ENCODE peak calls at places on chromosomes 2 and 18, in four cellular contexts. W is body of pancreas; Q is hepatocyte; E is activated CD4-positive, alpha-beta T cell treated with anti-CD3 and anti-CD28 coated beads, Interleukin-2, amount 10 ng/mL, durations not matched to agents 7 days and 5 days. F is an unnamed sample.

GRCh38 chr2:8132371-8132831 is 549.5 kb upstream of the ID2 start:
- DNase-seq in W (no peak), E (no peak), Q (no peak), F (no peak)

GRCh38 chr18:58315041-58315440 is 271.0 kb downstream of the NEDD4L start:
- DNase-seq in E (no peak), W (no peak), Q (no peak), F (no peak)

GRCh38 chr2:127053731-127054603 is 53.0 kb downstream of the BIN1 start:
- DNase-seq in Q (peak), E (no peak), W (peak), F (peak)

GRCh38 chr2:60472026-60472425 is 81.4 kb downstream of the BCL11A start:
- DNase-seq in Q (no peak), W (no peak), E (no peak), F (no peak)

GRCh38 chr2:213317929-213318328 is 33.7 kb downstream of the SPAG16 start:
- DNase-seq in Q (no peak), W (no peak), E (no peak), F (no peak)

GRCh38 chr2:161243873-161244272 is 64.4 kb upstream of the PSMD14 start:
- DNase-seq in W (no peak), E (no peak), Q (no peak), F (no peak)

GRCh38 chr18:76627444-76627843 is 132.4 kb upstream of the ZNF516 start:
- DNase-seq in E (no peak), W (no peak), Q (no peak), F (no peak)

GRCh38 chr2:18473241-18473841 is 87.1 kb downstream of the RDH14 start:
- DNase-seq in W (no peak), E (no peak), Q (peak), F (no peak)

GRCh38 chr2:147110317-147110716 is 734.5 kb upstream of the ACVR2A start:
- DNase-seq in E (no peak), Q (no peak), W (no peak), F (no peak)

GRCh38 chr2:122261923-122262322 is 506.5 kb downstream of the TSN start:
- DNase-seq in E (no peak), W (no peak), Q (no peak), F (no peak)

GRCh38 chr2:63888490-63889402 is 47.0 kb downstream of the UGP2 start:
- DNase-seq in E (peak), Q (peak), W (peak), F (peak)

GRCh38 chr2:60479226-60480088 is 74.0 kb downstream of the BCL11A start:
- DNase-seq in Q (peak), E (no peak), W (no peak), F (peak)

GRCh38 chr18:76256897-76257500 is 238.0 kb downstream of the ZNF516 start:
- DNase-seq in Q (peak), W (peak), E (no peak), F (no peak)

GRCh38 chr2:24828641-24829040 is 35.4 kb downstream of the CENPO start:
- DNase-seq in W (no peak), Q (no peak), E (no peak), F (peak)

GRCh38 chr2:233210843-233211600 is 40.5 kb upstream of the ATG16L1 start:
- DNase-seq in Q (peak), W (peak), E (no peak), F (peak)

GRCh38 chr2:115549731-115550130 is 1107.3 kb downstream of the DPP10 start:
- DNase-seq in E (no peak), Q (no peak), W (no peak), F (no peak)

GRCh38 chr18:36297419-36298112 is at the start of gene FHOD3:
- DNase-seq in W (peak), Q (peak), E (no peak), F (peak)

GRCh38 chr2:37026050-37026449 is 58.1 kb downstream of the HEATR5B start:
- DNase-seq in E (no peak), W (no peak), Q (peak), F (no peak)

GRCh38 chr2:99544608-99545007 is 54.8 kb upstream of the REV1 start:
- DNase-seq in Q (no peak), E (no peak), W (no peak), F (no peak)

GRCh38 chr2:24058887-24059286 is 9.3 kb downstream of the FKBP1B start:
- DNase-seq in W (no peak), E (no peak), Q (no peak), F (no peak)

GRCh38 chr2:225487901-225488416 is 88.4 kb downstream of the NYAP2 start:
- DNase-seq in E (no peak), Q (no peak), W (no peak), F (no peak)

GRCh38 chr2:119338826-119339561 is 27.6 kb downstream of the C2orf76 start:
- DNase-seq in Q (no peak), E (peak), W (no peak), F (peak)

GRCh38 chr2:50358586-50358985 is 673.3 kb downstream of the NRXN1 start:
- DNase-seq in Q (no peak), W (no peak), E (no peak), F (no peak)

GRCh38 chr2:120878970-120879369 is 143.3 kb downstream of the GLI2 start:
- DNase-seq in W (no peak), Q (no peak), E (no peak), F (no peak)

GRCh38 chr2:184597571-184597980 is 753 bp upstream of the ZNF804A start:
- DNase-seq in E (no peak), W (no peak), Q (peak), F (peak)

GRCh38 chr2:15732341-15733077 is 140.8 kb downstream of the DDX1 start:
- DNase-seq in E (no peak), W (no peak), Q (no peak), F (no peak)

GRCh38 chr2:172084734-172085459 is 410 bp upstream of the DLX1 start:
- DNase-seq in W (peak), Q (peak), E (peak), F (peak)